ENCODE peak calls at places on chromosomes 12 and 14, in ten cellular contexts. B is activated naive CD8-positive, alpha-beta T cell treated with anti-CD3 and anti-CD28 coated beads for 36 hours; N is EH; L is endothelial cell; W is NCI-H2029 treated with DMSO at 0.1 percent for 48 hours; D is NCI-H2171 treated with DMSO at 0.1 percent for 48 hours; I is DMS153; H is esophagus muscularis mucosa; G is iPS-NIHi11; Z is GM06990. M is an unnamed sample.

GRCh38 chr12:58496411-58496810 is 423.9 kb downstream of the LRIG3 start:
- DNase-seq in B (no peak), N (peak), L (no peak), W (no peak), D (no peak), I (no peak), H (no peak), G (no peak), Z (no peak), M (no peak)

GRCh38 chr12:1474567-1475153 is 119.7 kb downstream of the FBXL14 start:
- DNase-seq in B (no peak), N (peak), L (no peak), W (peak), D (no peak), I (peak), H (no peak), G (peak), Z (no peak), M (peak)

GRCh38 chr14:70317969-70318634 is 41.4 kb downstream of the COX16 start:
- DNase-seq in B (no peak), N (peak), L (peak), W (no peak), D (peak), I (peak), H (no peak), G (peak), Z (no peak), M (peak)

GRCh38 chr12:92912672-92913071 is 16.4 kb downstream of the EEA1 start:
- DNase-seq in B (no peak), N (no peak), L (no peak), W (no peak), D (no peak), I (no peak), H (no peak), G (no peak), Z (no peak), M (no peak)

GRCh38 chr12:65655074-65655493 is 169.2 kb upstream of the HMGA2 start:
- DNase-seq in B (no peak), N (no peak), L (no peak), W (no peak), D (no peak), I (no peak), H (no peak), G (no peak), Z (no peak), M (no peak)

GRCh38 chr14:60723218-60724079 is 702 bp downstream of the SIX4 start:
- DNase-seq in B (peak), N (peak), L (peak), W (peak), D (peak), I (peak), H (no peak), G (peak), Z (peak), M (no peak)

GRCh38 chr12:10285919-10286318 is 21.8 kb upstream of the KLRD1 start:
- DNase-seq in B (peak), N (no peak), L (no peak), W (no peak), D (no peak), I (no peak), H (no peak), G (no peak), Z (peak), M (no peak)

GRCh38 chr12:42981379-42981778 is 391.8 kb upstream of the PRICKLE1 start:
- DNase-seq in B (no peak), N (peak), L (no peak), W (no peak), D (no peak), I (no peak), H (no peak), G (no peak), Z (no peak), M (peak)

GRCh38 chr12:77814361-77814760 is 16.3 kb upstream of the NAV3 start:
- DNase-seq in B (no peak), N (no peak), L (no peak), W (peak), D (peak), I (peak), H (no peak), G (no peak), Z (no peak), M (no peak)

GRCh38 chr14:51643137-51643536 is 8.6 kb upstream of the FRMD6 start:
- DNase-seq in B (no peak), N (peak), L (no peak), W (no peak), D (no peak), I (no peak), H (no peak), G (no peak), Z (no peak), M (peak)

GRCh38 chr12:57477710-57478681 is 1.7 kb downstream of the ARHGAP9 start:
- DNase-seq in B (peak), N (peak), L (no peak), W (no peak), D (no peak), I (no peak), H (no peak), G (no peak), Z (peak), M (no peak)

GRCh38 chr12:4477133-4477532 is 31.5 kb upstream of the FGF6 start:
- DNase-seq in B (no peak), N (peak), L (no peak), W (no peak), D (no peak), I (no peak), H (no peak), G (no peak), Z (no peak), M (no peak)

GRCh38 chr14:22865424-22866215 is 5.9 kb upstream of the LRP10 start:
- DNase-seq in B (no peak), N (no peak), L (peak), W (no peak), D (no peak), I (no peak), H (no peak), G (peak), Z (no peak), M (no peak)

GRCh38 chr14:102824832-102825231 is 47.6 kb downstream of the TRAF3 start:
- DNase-seq in B (no peak), N (peak), L (no peak), W (no peak), D (no peak), I (no peak), H (no peak), G (no peak), Z (no peak), M (no peak)

GRCh38 chr14:50816419-50817047 is 14.4 kb downstream of the NIN start:
- DNase-seq in B (no peak), N (peak), L (no peak), W (no peak), D (no peak), I (no peak), H (no peak), G (no peak), Z (no peak), M (no peak)

GRCh38 chr14:24837280-24838046 is 203.5 kb upstream of the GZMB start:
- DNase-seq in B (no peak), N (peak), L (no peak), W (no peak), D (no peak), I (no peak), H (no peak), G (no peak), Z (no peak), M (no peak)

GRCh38 chr12:38664661-38665269 is 240.6 kb downstream of the CPNE8 start:
- DNase-seq in B (no peak), N (no peak), L (peak), W (no peak), D (peak), I (no peak), H (no peak), G (peak), Z (no peak), M (no peak)

GRCh38 chr12:32522322-32523221 is 123.2 kb downstream of the FGD4 start:
- DNase-seq in B (no peak), N (no peak), L (no peak), W (no peak), D (no peak), I (no peak), H (no peak), G (no peak), Z (no peak), M (no peak)

GRCh38 chr12:127174881-127175280 is 1092.1 kb upstream of the TMEM132C start:
- DNase-seq in B (no peak), N (peak), L (no peak), W (no peak), D (no peak), I (no peak), H (no peak), G (no peak), Z (no peak), M (peak)

GRCh38 chr14:30227871-30228270 is 300.2 kb upstream of the PRKD1 start:
- DNase-seq in B (no peak), N (peak), L (no peak), W (no peak), D (no peak), I (no peak), H (no peak), G (no peak), Z (no peak), M (no peak)

GRCh38 chr12:422526-422925 is 21.1 kb downstream of the CCDC77 start:
- DNase-seq in B (no peak), N (no peak), L (no peak), W (no peak), D (no peak), I (no peak), H (no peak), G (no peak), Z (no peak), M (no peak)

GRCh38 chr12:49801141-49802063 is 26.8 kb downstream of the NCKAP5L start:
- DNase-seq in B (no peak), N (no peak), L (no peak), W (no peak), D (no peak), I (no peak), H (no peak), G (no peak), Z (no peak), M (no peak)

GRCh38 chr12:67649165-67650126 is 901 bp downstream of the DYRK2 start:
- DNase-seq in B (peak), N (peak), L (peak), W (no peak), D (no peak), I (no peak), H (no peak), G (peak), Z (peak), M (no peak)

GRCh38 chr12:22625671-22626251 is 790 bp downstream of the ETNK1 start:
- DNase-seq in B (peak), N (peak), L (peak), W (peak), D (peak), I (no peak), H (no peak), G (peak), Z (peak), M (no peak)

GRCh38 chr14:105477659-105478623 is 3.3 kb downstream of the CRIP2 start:
- DNase-seq in B (no peak), N (no peak), L (peak), W (no peak), D (peak), I (no peak), H (no peak), G (no peak), Z (no peak), M (no peak)

GRCh38 chr12:51393676-51394545 is 2.7 kb upstream of the GALNT6 start:
- DNase-seq in B (peak), N (peak), L (no peak), W (no peak), D (no peak), I (no peak), H (no peak), G (peak), Z (peak), M (peak)

GRCh38 chr12:148676-149416 is 65.1 kb downstream of the SLC6A12 start:
- DNase-seq in B (no peak), N (no peak), L (no peak), W (no peak), D (no peak), I (no peak), H (no peak), G (no peak), Z (no peak), M (no peak)

GRCh38 chr14:58898655-58899316 is 261.0 kb downstream of the DACT1 start:
- DNase-seq in B (no peak), N (peak), L (no peak), W (no peak), D (no peak), I (no peak), H (no peak), G (no peak), Z (no peak), M (peak)

GRCh38 chr12:113261847-113262470 is 40.7 kb downstream of the TPCN1 start:
- DNase-seq in B (peak), N (peak), L (no peak), W (no peak), D (no peak), I (no peak), H (no peak), G (no peak), Z (no peak), M (no peak)

GRCh38 chr12:132322206-132323132 is 6.9 kb downstream of the GALNT9 start:
- DNase-seq in B (no peak), N (no peak), L (no peak), W (no peak), D (no peak), I (no peak), H (no peak), G (no peak), Z (no peak), M (no peak)

GRCh38 chr14:105145381-105146180 is 23.0 kb downstream of the JAG2 start:
- DNase-seq in B (no peak), N (no peak), L (no peak), W (no peak), D (no peak), I (no peak), H (no peak), G (no peak), Z (no peak), M (no peak)

GRCh38 chr12:68766646-68767045 is 20.7 kb downstream of the SLC35E3 start:
- DNase-seq in B (no peak), N (no peak), L (no peak), W (no peak), D (no peak), I (no peak), H (no peak), G (no peak), Z (no peak), M (no peak)

GRCh38 chr14:100525615-100526014 is 61.6 kb downstream of the BEGAIN start:
- DNase-seq in B (no peak), N (no peak), L (peak), W (no peak), D (no peak), I (no peak), H (no peak), G (peak), Z (no peak), M (no peak)

M was measured in BJ.